ENCODE peak calls at places on chromosomes 7 and 10, in eight cellular contexts. One of them, this sample, is unnamed.

GRCh38 chr7:5699467-5699866 is 82.0 kb downstream of the RNF216 start:
- DNase-seq in cardiac muscle cell: no peak
- DNase-seq in A549: no peak
- DNase-seq in neural progenitor cell: no peak
- DNase-seq in GM06990: no peak
- DNase-seq in mucosa of descending colon: no peak
- DNase-seq in SK-N-SH: no peak
- DNase-seq in CD4-positive, alpha-beta memory T cell: no peak
- DNase-seq in this sample: no peak

GRCh38 chr10:85008493-85009181 is 680.2 kb downstream of the CCSER2 start:
- DNase-seq in mucosa of descending colon: no peak
- DNase-seq in GM06990: no peak
- DNase-seq in neural progenitor cell: no peak
- DNase-seq in A549: peak; percentile 1
- DNase-seq in cardiac muscle cell: no peak
- DNase-seq in SK-N-SH: no peak
- DNase-seq in CD4-positive, alpha-beta memory T cell: no peak
- DNase-seq in this sample: no peak

GRCh38 chr7:151921451-151921850 is 34.8 kb upstream of the GALNTL5 start:
- DNase-seq in A549: no peak
- DNase-seq in cardiac muscle cell: no peak
- DNase-seq in CD4-positive, alpha-beta memory T cell: no peak
- DNase-seq in neural progenitor cell: no peak
- DNase-seq in SK-N-SH: no peak
- DNase-seq in mucosa of descending colon: no peak
- DNase-seq in GM06990: no peak
- DNase-seq in this sample: no peak

GRCh38 chr10:97895084-97895483 is 45.4 kb downstream of the GOLGA7B start:
- DNase-seq in cardiac muscle cell: no peak
- DNase-seq in SK-N-SH: no peak
- DNase-seq in neural progenitor cell: no peak
- DNase-seq in GM06990: no peak
- DNase-seq in mucosa of descending colon: no peak
- DNase-seq in CD4-positive, alpha-beta memory T cell: no peak
- DNase-seq in A549: no peak
- DNase-seq in this sample: no peak

GRCh38 chr10:78770167-78771090 is 298.3 kb upstream of the ZMIZ1 start:
- DNase-seq in neural progenitor cell: no peak
- DNase-seq in CD4-positive, alpha-beta memory T cell: no peak
- DNase-seq in GM06990: no peak
- DNase-seq in A549: no peak
- DNase-seq in SK-N-SH: no peak
- DNase-seq in mucosa of descending colon: no peak
- DNase-seq in cardiac muscle cell: no peak
- DNase-seq in this sample: no peak

GRCh38 chr7:133275008-133275407 is 22.1 kb downstream of the EXOC4 start:
- DNase-seq in A549: peak; percentile 17
- DNase-seq in SK-N-SH: no peak
- DNase-seq in GM06990: no peak
- DNase-seq in mucosa of descending colon: no peak
- DNase-seq in CD4-positive, alpha-beta memory T cell: no peak
- DNase-seq in neural progenitor cell: peak; percentile 27
- DNase-seq in cardiac muscle cell: no peak
- DNase-seq in this sample: no peak

GRCh38 chr10:120382360-120382759 is 74.7 kb upstream of the PLPP4 start:
- DNase-seq in CD4-positive, alpha-beta memory T cell: no peak
- DNase-seq in mucosa of descending colon: no peak
- DNase-seq in cardiac muscle cell: no peak
- DNase-seq in neural progenitor cell: no peak
- DNase-seq in SK-N-SH: no peak
- DNase-seq in A549: no peak
- DNase-seq in GM06990: no peak
- DNase-seq in this sample: no peak

GRCh38 chr10:13839430-13839986 is 252.7 kb downstream of the PRPF18 start:
- DNase-seq in neural progenitor cell: no peak
- DNase-seq in GM06990: no peak
- DNase-seq in CD4-positive, alpha-beta memory T cell: no peak
- DNase-seq in mucosa of descending colon: no peak
- DNase-seq in SK-N-SH: no peak
- DNase-seq in A549: peak; percentile 3
- DNase-seq in cardiac muscle cell: peak; percentile 78
- DNase-seq in this sample: no peak

GRCh38 chr10:129951251-129951808 is 12.7 kb downstream of the EBF3 start:
- DNase-seq in cardiac muscle cell: peak; percentile 70
- DNase-seq in CD4-positive, alpha-beta memory T cell: no peak
- DNase-seq in GM06990: no peak
- DNase-seq in neural progenitor cell: no peak
- DNase-seq in SK-N-SH: peak; percentile 86
- DNase-seq in A549: no peak
- DNase-seq in mucosa of descending colon: no peak
- DNase-seq in this sample: no peak

GRCh38 chr7:100100420-100101015 is 679 bp downstream of the MCM7 start:
- DNase-seq in CD4-positive, alpha-beta memory T cell: peak; percentile 86
- DNase-seq in cardiac muscle cell: peak; percentile 100
- DNase-seq in neural progenitor cell: peak; percentile 97
- DNase-seq in mucosa of descending colon: peak; percentile 96
- DNase-seq in GM06990: peak; percentile 96
- DNase-seq in A549: peak; percentile 99
- DNase-seq in SK-N-SH: peak; percentile 96
- DNase-seq in this sample: peak; percentile 80

GRCh38 chr7:150685219-150686029 is at the start of gene GIMAP2:
- DNase-seq in cardiac muscle cell: peak; percentile 11
- DNase-seq in neural progenitor cell: no peak
- DNase-seq in A549: no peak
- DNase-seq in mucosa of descending colon: peak; percentile 49
- DNase-seq in CD4-positive, alpha-beta memory T cell: peak; percentile 64
- DNase-seq in GM06990: peak; percentile 64
- DNase-seq in SK-N-SH: no peak
- DNase-seq in this sample: no peak

GRCh38 chr10:113073549-113074189 is 123.6 kb downstream of the TCF7L2 start:
- DNase-seq in mucosa of descending colon: peak; percentile 78
- DNase-seq in GM06990: no peak
- DNase-seq in SK-N-SH: peak; percentile 23
- DNase-seq in CD4-positive, alpha-beta memory T cell: no peak
- DNase-seq in A549: peak; percentile 99
- DNase-seq in cardiac muscle cell: peak; percentile 97
- DNase-seq in neural progenitor cell: peak; percentile 65
- DNase-seq in this sample: peak; percentile 90

GRCh38 chr10:128160335-128160734 is 34.1 kb upstream of the MKI67 start:
- DNase-seq in A549: no peak
- DNase-seq in CD4-positive, alpha-beta memory T cell: no peak
- DNase-seq in mucosa of descending colon: no peak
- DNase-seq in cardiac muscle cell: no peak
- DNase-seq in neural progenitor cell: no peak
- DNase-seq in GM06990: no peak
- DNase-seq in SK-N-SH: no peak
- DNase-seq in this sample: no peak

GRCh38 chr10:96984512-96985225 is 152.6 kb downstream of the LCOR start:
- DNase-seq in neural progenitor cell: peak; percentile 83
- DNase-seq in A549: no peak
- DNase-seq in SK-N-SH: no peak
- DNase-seq in cardiac muscle cell: no peak
- DNase-seq in CD4-positive, alpha-beta memory T cell: no peak
- DNase-seq in GM06990: no peak
- DNase-seq in mucosa of descending colon: no peak
- DNase-seq in this sample: no peak

GRCh38 chr10:73853196-73853595 is 21.2 kb downstream of the CAMK2G start:
- DNase-seq in CD4-positive, alpha-beta memory T cell: no peak
- DNase-seq in A549: no peak
- DNase-seq in mucosa of descending colon: no peak
- DNase-seq in cardiac muscle cell: no peak
- DNase-seq in neural progenitor cell: no peak
- DNase-seq in SK-N-SH: no peak
- DNase-seq in GM06990: no peak
- DNase-seq in this sample: no peak

GRCh38 chr10:94397549-94398370 is 4.6 kb upstream of the TBC1D12 start:
- DNase-seq in GM06990: no peak
- DNase-seq in CD4-positive, alpha-beta memory T cell: no peak
- DNase-seq in neural progenitor cell: no peak
- DNase-seq in mucosa of descending colon: no peak
- DNase-seq in A549: peak; percentile 9
- DNase-seq in cardiac muscle cell: peak; percentile 39
- DNase-seq in SK-N-SH: peak; percentile 6
- DNase-seq in this sample: no peak

GRCh38 chr10:97713828-97714400 is 384 bp downstream of the MARVELD1 start:
- DNase-seq in cardiac muscle cell: peak; percentile 75
- DNase-seq in CD4-positive, alpha-beta memory T cell: peak; percentile 69
- DNase-seq in A549: peak; percentile 88
- DNase-seq in mucosa of descending colon: peak; percentile 78
- DNase-seq in GM06990: peak; percentile 79
- DNase-seq in neural progenitor cell: peak; percentile 92
- DNase-seq in SK-N-SH: peak; percentile 86
- DNase-seq in this sample: no peak

GRCh38 chr7:143345428-143345900 is 17.0 kb downstream of the FAM131B start:
- DNase-seq in SK-N-SH: peak; percentile 71
- DNase-seq in CD4-positive, alpha-beta memory T cell: peak; percentile 58
- DNase-seq in cardiac muscle cell: peak; percentile 37
- DNase-seq in GM06990: peak; percentile 44
- DNase-seq in mucosa of descending colon: peak; percentile 76
- DNase-seq in A549: peak; percentile 78
- DNase-seq in neural progenitor cell: peak; percentile 88
- DNase-seq in this sample: no peak

GRCh38 chr7:25124485-25125136 is 449 bp downstream of the CYCS start:
- DNase-seq in CD4-positive, alpha-beta memory T cell: no peak
- DNase-seq in neural progenitor cell: peak; percentile 11
- DNase-seq in SK-N-SH: peak; percentile 35
- DNase-seq in cardiac muscle cell: peak; percentile 42
- DNase-seq in A549: peak; percentile 12
- DNase-seq in mucosa of descending colon: no peak
- DNase-seq in GM06990: peak; percentile 38
- DNase-seq in this sample: no peak

GRCh38 chr7:131544449-131545425 is 11.7 kb downstream of the PODXL start:
- DNase-seq in neural progenitor cell: no peak
- DNase-seq in A549: peak; percentile 66
- DNase-seq in SK-N-SH: peak; percentile 84
- DNase-seq in GM06990: no peak
- DNase-seq in CD4-positive, alpha-beta memory T cell: no peak
- DNase-seq in cardiac muscle cell: peak; percentile 35
- DNase-seq in mucosa of descending colon: no peak
- DNase-seq in this sample: no peak

GRCh38 chr7:101940830-101941229 is 123.4 kb downstream of the CUX1 start:
- DNase-seq in SK-N-SH: no peak
- DNase-seq in CD4-positive, alpha-beta memory T cell: no peak
- DNase-seq in A549: peak; percentile 57
- DNase-seq in mucosa of descending colon: peak; percentile 51
- DNase-seq in GM06990: no peak
- DNase-seq in neural progenitor cell: peak; percentile 58
- DNase-seq in cardiac muscle cell: no peak
- DNase-seq in this sample: no peak
- H3K4me3 ChIP-seq in SK-N-SH: no peak overlapping the region
- H3K4me3 ChIP-seq in CD4-positive, alpha-beta memory T cell: no peak overlapping the region
- H3K4me3 ChIP-seq in A549: no peak overlapping the region
- H3K4me3 ChIP-seq in mucosa of descending colon: no peak overlapping the region
- H3K4me3 ChIP-seq in GM06990: no peak overlapping the region
- H3K4me3 ChIP-seq in neural progenitor cell: peak overlapping the region; percentile 5
- H3K4me3 ChIP-seq in cardiac muscle cell: no peak overlapping the region
- H3K4me3 ChIP-seq in this sample: no peak overlapping the region

GRCh38 chr7:110322796-110323195 is 768.1 kb upstream of the LRRN3 start:
- DNase-seq in GM06990: no peak
- DNase-seq in neural progenitor cell: no peak
- DNase-seq in SK-N-SH: no peak
- DNase-seq in CD4-positive, alpha-beta memory T cell: no peak
- DNase-seq in cardiac muscle cell: no peak
- DNase-seq in mucosa of descending colon: no peak
- DNase-seq in A549: no peak
- DNase-seq in this sample: no peak

GRCh38 chr7:110317699-110318265 is 773.1 kb upstream of the LRRN3 start:
- DNase-seq in mucosa of descending colon: no peak
- DNase-seq in neural progenitor cell: peak; percentile 19
- DNase-seq in CD4-positive, alpha-beta memory T cell: no peak
- DNase-seq in GM06990: no peak
- DNase-seq in SK-N-SH: no peak
- DNase-seq in cardiac muscle cell: peak; percentile 9
- DNase-seq in A549: peak; percentile 59
- DNase-seq in this sample: no peak
- H3K4me3 ChIP-seq in mucosa of descending colon: no peak overlapping the region
- H3K4me3 ChIP-seq in neural progenitor cell: no peak overlapping the region
- H3K4me3 ChIP-seq in CD4-positive, alpha-beta memory T cell: no peak overlapping the region
- H3K4me3 ChIP-seq in GM06990: no peak overlapping the region
- H3K4me3 ChIP-seq in SK-N-SH: no peak overlapping the region
- H3K4me3 ChIP-seq in cardiac muscle cell: no peak overlapping the region
- H3K4me3 ChIP-seq in A549: no peak overlapping the region
- H3K4me3 ChIP-seq in this sample: no peak overlapping the region

DNA sequence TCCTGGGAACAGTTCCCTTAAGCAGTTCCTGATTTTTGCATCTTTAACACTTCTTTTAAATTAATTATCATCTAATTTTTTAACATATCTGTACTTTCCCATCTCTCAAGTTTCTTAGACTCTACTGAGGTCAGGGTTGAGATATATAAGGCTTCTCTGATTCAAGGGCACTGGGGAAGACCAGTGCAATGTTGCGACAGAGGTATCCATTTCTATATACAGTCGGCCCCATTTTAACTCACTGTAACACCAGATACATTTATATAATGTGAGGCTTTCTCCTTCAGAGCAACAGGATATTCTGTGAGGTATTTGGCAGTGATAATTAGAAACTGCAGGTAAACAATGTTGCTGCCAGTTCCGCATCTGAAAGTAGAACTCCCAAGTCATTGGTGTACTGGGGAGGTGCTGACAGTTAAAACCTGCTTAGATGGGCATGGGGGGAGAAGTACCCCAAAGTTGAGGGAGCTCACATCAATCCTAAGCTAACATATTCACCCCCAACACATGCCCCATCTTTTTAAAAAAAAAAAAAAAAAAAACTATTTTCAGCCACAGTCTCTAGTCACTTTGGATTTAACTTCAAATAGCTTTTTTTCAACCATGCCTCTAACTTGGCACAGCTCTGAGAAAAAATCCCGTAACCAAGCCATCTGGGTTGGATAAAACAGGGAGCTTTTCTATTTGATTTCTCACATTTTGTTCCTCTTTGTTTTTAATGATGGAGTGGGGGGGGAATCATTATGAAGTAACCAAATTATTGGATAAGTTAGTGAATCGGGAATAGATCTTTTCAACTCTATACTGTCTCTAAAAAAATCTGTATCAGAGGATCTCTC is 62.9 kb downstream of the REEP3 start:
- DNase-seq in GM06990: no peak
- DNase-seq in cardiac muscle cell: no peak
- DNase-seq in neural progenitor cell: no peak
- DNase-seq in SK-N-SH: no peak
- DNase-seq in A549: no peak
- DNase-seq in CD4-positive, alpha-beta memory T cell: no peak
- DNase-seq in mucosa of descending colon: no peak
- DNase-seq in this sample: no peak
- H3K4me3 ChIP-seq in GM06990: no peak overlapping the region
- H3K4me3 ChIP-seq in cardiac muscle cell: no peak overlapping the region
- H3K4me3 ChIP-seq in neural progenitor cell: no peak overlapping the region
- H3K4me3 ChIP-seq in SK-N-SH: no peak overlapping the region
- H3K4me3 ChIP-seq in A549: no peak overlapping the region
- H3K4me3 ChIP-seq in CD4-positive, alpha-beta memory T cell: no peak overlapping the region
- H3K4me3 ChIP-seq in mucosa of descending colon: no peak overlapping the region
- H3K4me3 ChIP-seq in this sample: no peak overlapping the region

DNA sequence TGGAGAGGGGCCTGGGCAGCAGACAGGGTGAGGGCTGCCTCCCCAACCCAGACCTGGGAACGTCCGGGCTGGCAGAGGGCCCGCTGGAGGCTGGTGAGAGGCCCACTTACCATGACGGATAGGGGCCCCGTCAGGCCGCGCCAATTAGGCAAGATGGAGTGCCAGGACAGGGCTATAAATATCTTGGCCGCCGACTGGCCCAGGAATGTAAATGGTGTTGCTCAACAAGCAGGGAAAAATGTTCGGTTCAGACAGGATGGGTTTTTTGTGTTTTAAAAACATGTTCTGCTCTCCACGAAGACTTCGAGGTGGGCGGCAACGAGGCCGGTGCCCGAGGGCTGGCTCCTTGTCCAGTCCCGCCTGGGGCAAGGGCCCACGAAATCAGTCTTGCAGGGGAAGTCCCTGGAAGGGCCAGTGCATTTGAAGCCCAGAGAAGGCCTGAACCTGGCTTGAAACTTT is 35.8 kb upstream of the ELN start:
- DNase-seq in SK-N-SH: no peak
- DNase-seq in CD4-positive, alpha-beta memory T cell: no peak
- DNase-seq in cardiac muscle cell: peak; percentile 88
- DNase-seq in neural progenitor cell: no peak
- DNase-seq in GM06990: no peak
- DNase-seq in mucosa of descending colon: no peak
- DNase-seq in A549: no peak
- DNase-seq in this sample: no peak
- H3K4me3 ChIP-seq in SK-N-SH: no peak overlapping the region
- H3K4me3 ChIP-seq in CD4-positive, alpha-beta memory T cell: no peak overlapping the region
- H3K4me3 ChIP-seq in cardiac muscle cell: no peak overlapping the region
- H3K4me3 ChIP-seq in neural progenitor cell: no peak overlapping the region
- H3K4me3 ChIP-seq in GM06990: no peak overlapping the region
- H3K4me3 ChIP-seq in mucosa of descending colon: no peak overlapping the region
- H3K4me3 ChIP-seq in A549: no peak overlapping the region
- H3K4me3 ChIP-seq in this sample: no peak overlapping the region

This sample was measured in epithelial cell of proximal tubule.